ENCODE peak calls at places on chromosomes 3 and 15, in four cellular contexts. V is effector memory CD8-positive, alpha-beta T cell; D is amygdala; S is KBM-7. M is an unnamed sample.

GRCh38 chr3:124118397-124118796 is 126.5 kb upstream of the ROPN1 start:
- DNase-seq in V (no peak), D (no peak), S (no peak), M (no peak)

GRCh38 chr15:58980351-58980939 is 7.0 kb upstream of the RNF111 start:
- DNase-seq in V (no peak), D (no peak), S (peak; percentile 49), M (peak; percentile 34)

GRCh38 chr3:185920168-185920567 is 17.6 kb downstream of the TRA2B start:
- DNase-seq in V (no peak), D (no peak), S (no peak), M (no peak)

GRCh38 chr3:9009976-9010545 is 46.8 kb upstream of the RAD18 start:
- DNase-seq in V (no peak), D (no peak), S (no peak), M (no peak)

GRCh38 chr3:155859859-155860258 is 5.6 kb upstream of the SLC33A1 start:
- DNase-seq in V (no peak), D (no peak), S (peak; percentile 44), M (no peak)

GRCh38 chr3:111676177-111677021 is 81.3 kb upstream of the ZBED2 start:
- DNase-seq in V (no peak), D (no peak), S (no peak), M (no peak)

GRCh38 chr3:190076138-190076537 is 44.6 kb downstream of the P3H2 start:
- DNase-seq in V (no peak), D (no peak), S (no peak), M (peak; percentile 81)

GRCh38 chr3:153354641-153355040 is 192.6 kb downstream of the RAP2B start:
- DNase-seq in V (no peak), D (no peak), S (no peak), M (no peak)

GRCh38 chr3:126106336-126107202 is 22.6 kb upstream of the SLC41A3 start:
- DNase-seq in V (no peak), D (no peak), S (no peak), M (no peak)

GRCh38 chr15:38625886-38626285 is 61.3 kb upstream of the RASGRP1 start:
- DNase-seq in V (no peak), D (no peak), S (no peak), M (no peak)

GRCh38 chr3:45583021-45583851 is 11.3 kb upstream of the LIMD1 start:
- DNase-seq in V (no peak), D (peak; percentile 84), S (no peak), M (no peak)